ENCODE peak calls at places on chromosomes 7 and 10, in five cellular contexts. A, V, G, B and I are unnamed samples.

GRCh38 chr7:129779602-129780256 is 168.2 kb downstream of the NRF1 start:
- DNase-seq in B (no peak), A (no peak), V (no peak), G (no peak), I (no peak)

GRCh38 chr7:151432658-151433521 is 7.1 kb downstream of the CRYGN start:
- DNase-seq in A (no peak), V (no peak), G (no peak), B (no peak), I (no peak)

GRCh38 chr10:114683162-114683561 is 25.1 kb upstream of the ABLIM1 start:
- DNase-seq in G (no peak), A (no peak), V (no peak), B (no peak), I (no peak)

GRCh38 chr10:124091646-124092269 is 1.6 kb downstream of the CHST15 start:
- DNase-seq in V (no peak), A (peak; percentile 32), G (no peak), B (no peak), I (no peak)

GRCh38 chr7:95028683-95029082 is 121.3 kb downstream of the PPP1R9A start:
- DNase-seq in G (no peak), B (no peak), A (peak; percentile 1), V (no peak), I (no peak)

GRCh38 chr10:89413398-89413912 is 913 bp upstream of the IFIT5 start:
- DNase-seq in B (no peak), A (no peak), G (no peak), V (no peak), I (no peak)

GRCh38 chr7:17546206-17546998 is 247.9 kb downstream of the AHR start:
- DNase-seq in A (peak; percentile 47), G (no peak), B (peak; percentile 98), V (no peak), I (no peak)

GRCh38 chr7:121945066-121945848 is 72.3 kb downstream of the PTPRZ1 start:
- DNase-seq in V (no peak), A (no peak), B (no peak), G (no peak), I (no peak)

GRCh38 chr10:30812018-30812851 is 182.7 kb upstream of the LYZL2 start:
- DNase-seq in A (peak; percentile 95), G (peak; percentile 80), B (peak; percentile 97), V (peak; percentile 80), I (peak; percentile 93)

GRCh38 chr7:132353902-132354301 is 222.4 kb downstream of the PLXNA4 start:
- DNase-seq in V (no peak), G (no peak), B (no peak), A (no peak), I (no peak)

GRCh38 chr7:78232806-78233205 is 434.2 kb downstream of the PHTF2 start:
- DNase-seq in A (no peak), V (no peak), B (peak; percentile 27), G (no peak), I (no peak)

GRCh38 chr7:95989301-95989700 is 216.9 kb downstream of the DYNC1I1 start:
- DNase-seq in B (no peak), G (no peak), A (no peak), V (no peak), I (no peak)

GRCh38 chr10:132646443-132647097 is 109.0 kb downstream of the INPP5A start:
- DNase-seq in V (no peak), G (no peak), A (no peak), B (no peak), I (no peak)

GRCh38 chr7:117993377-117994003 is 120.2 kb upstream of the CTTNBP2 start:
- DNase-seq in A (peak; percentile 51), G (no peak), B (peak; percentile 30), V (no peak), I (peak; percentile 5)

GRCh38 chr7:44791278-44792219 is 4.9 kb upstream of the PPIA start:
- DNase-seq in B (peak; percentile 41), V (peak; percentile 55), A (peak; percentile 57), G (no peak), I (no peak)

GRCh38 chr7:76358053-76358477 is 726 bp downstream of the YWHAG start:
- DNase-seq in A (peak; percentile 46), B (no peak), V (no peak), G (peak; percentile 68), I (no peak)

GRCh38 chr7:101722247-101722646 is 93.2 kb upstream of the MYL10 start:
- DNase-seq in V (no peak), G (no peak), B (no peak), A (no peak), I (no peak)

GRCh38 chr7:10939237-10939910 is 34.3 kb upstream of the PHF14 start:
- DNase-seq in G (no peak), V (no peak), A (no peak), B (peak; percentile 2), I (no peak)

GRCh38 chr7:155538293-155538692 is 8.1 kb downstream of the CNPY1 start:
- DNase-seq in B (no peak), A (no peak), V (no peak), G (no peak), I (no peak)

GRCh38 chr10:123622381-123622780 is 43.8 kb upstream of the GPR26 start:
- DNase-seq in V (no peak), G (no peak), B (peak; percentile 5), A (no peak), I (no peak)

GRCh38 chr7:119254741-119255140 is 1018.2 kb upstream of the KCND2 start:
- DNase-seq in A (peak; percentile 10), B (peak; percentile 14), G (no peak), V (no peak), I (no peak)

GRCh38 chr7:85102813-85103350 is 84.0 kb downstream of the SEMA3D start:
- DNase-seq in G (no peak), A (peak; percentile 73), B (peak; percentile 71), V (no peak), I (peak; percentile 15)

GRCh38 chr7:137625197-137625596 is 221.6 kb downstream of the DGKI start:
- DNase-seq in G (no peak), A (no peak), B (peak; percentile 45), V (no peak), I (no peak)

GRCh38 chr10:6669269-6669859 is 89.3 kb upstream of the PRKCQ start:
- DNase-seq in V (peak; percentile 43), A (peak; percentile 65), B (peak; percentile 73), G (peak; percentile 43), I (peak; percentile 43)

GRCh38 chr7:29248713-29249382 is 54.3 kb downstream of the CHN2 start:
- DNase-seq in V (no peak), G (no peak), A (no peak), B (no peak), I (no peak)

GRCh38 chr10:102230861-102231356 is 4.8 kb downstream of the ELOVL3 start:
- DNase-seq in B (no peak), V (no peak), A (peak; percentile 23), G (no peak), I (no peak)

GRCh38 chr10:101558206-101558605 is 29.9 kb downstream of the POLL start:
- DNase-seq in A (no peak), B (no peak), V (no peak), G (no peak), I (no peak)

GRCh38 chr10:21334891-21335696 is 190.4 kb downstream of the SKIDA1 start:
- DNase-seq in B (peak; percentile 97), V (no peak), A (peak; percentile 90), G (peak; percentile 48), I (peak; percentile 59)

GRCh38 chr7:114922151-114922651 is 307 bp downstream of the MDFIC start:
- DNase-seq in B (peak; percentile 61), G (peak; percentile 19), A (peak; percentile 50), V (no peak), I (no peak)

GRCh38 chr10:13100349-13101294 is 659 bp downstream of the OPTN start:
- DNase-seq in A (peak; percentile 35), G (no peak), B (peak; percentile 31), V (no peak), I (no peak)

GRCh38 chr7:6157685-6158423 is 114.6 kb downstream of the CYTH3 start:
- DNase-seq in V (no peak), B (no peak), G (no peak), A (no peak), I (no peak)

GRCh38 chr7:36506820-36507219 is 117.2 kb downstream of the ANLN start:
- DNase-seq in A (no peak), B (peak; percentile 52), G (no peak), V (no peak), I (no peak)

GRCh38 chr10:96360331-96360730 is 1.5 kb upstream of the OPALIN start:
- DNase-seq in G (no peak), V (no peak), A (no peak), B (no peak), I (no peak)
- TF ChIP-seq CTCF in G (no peak), V (no peak), A (no peak), B (no peak), I (no peak)

DNA sequence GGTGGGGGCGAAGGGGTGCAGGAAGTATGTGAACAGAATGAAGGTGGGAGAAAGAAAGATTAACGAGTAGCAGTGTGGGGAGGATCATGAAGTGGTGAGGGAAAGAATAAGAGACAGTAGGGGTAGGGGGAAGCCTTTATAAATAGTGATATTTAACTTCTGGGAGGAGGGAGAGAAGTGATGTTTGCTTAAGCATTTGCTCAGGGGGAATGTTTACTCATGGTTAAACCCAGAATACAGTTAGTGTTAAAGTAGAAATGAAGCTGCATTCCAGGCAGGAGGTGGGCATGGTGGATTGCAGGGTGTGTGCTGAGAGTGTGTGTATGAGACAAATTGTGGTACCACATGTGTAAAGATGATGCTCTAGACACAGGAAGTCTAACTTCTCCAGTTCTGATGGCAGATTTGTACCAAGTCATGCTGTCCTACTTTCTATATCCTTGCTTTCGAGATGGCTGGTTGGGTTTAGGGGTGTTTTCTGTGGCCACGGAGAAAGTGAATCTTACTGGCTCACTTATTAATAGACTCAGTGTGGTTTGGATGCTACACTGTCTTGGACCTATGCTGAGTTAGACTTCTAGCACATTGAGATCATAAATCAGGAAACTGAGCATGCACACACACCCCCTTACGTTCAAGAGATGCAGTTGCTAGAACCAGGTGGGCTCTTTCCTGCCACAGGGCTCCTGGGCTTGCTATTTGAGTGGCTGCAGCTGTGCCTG is 10.6 kb upstream of the DNMBP start:
- DNase-seq in G (no peak), B (no peak), A (no peak), V (no peak), I (no peak)
- H3K4me3 ChIP-seq in G (no peak overlapping the region), B (no peak overlapping the region), A (no peak overlapping the region), V (no peak overlapping the region), I (no peak overlapping the region)

DNA sequence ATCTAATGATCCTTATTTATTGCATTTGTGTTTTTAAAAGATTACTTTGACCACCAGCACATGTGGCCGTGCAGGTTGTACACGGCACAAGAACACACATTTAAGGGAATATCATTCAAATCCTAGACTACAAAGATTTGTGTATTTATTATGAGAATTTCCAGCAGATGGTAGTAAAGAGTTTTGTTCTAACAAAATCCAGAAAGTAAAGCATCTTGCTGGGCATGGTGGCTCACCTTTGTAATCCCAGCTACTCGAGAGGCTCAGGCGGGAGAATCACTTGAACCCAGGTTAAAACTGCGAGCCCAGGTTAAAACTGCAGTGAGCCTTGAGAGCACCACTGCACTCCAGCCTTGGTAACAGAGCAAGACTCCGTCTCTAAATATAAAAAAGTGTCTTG is 31.5 kb downstream of the MACROH2A2 start:
- DNase-seq in V (no peak), B (peak; percentile 4), G (no peak), A (no peak), I (no peak)
- TF ChIP-seq CTCF in V (no peak), B (no peak), G (no peak), A (no peak), I (no peak)

DNA sequence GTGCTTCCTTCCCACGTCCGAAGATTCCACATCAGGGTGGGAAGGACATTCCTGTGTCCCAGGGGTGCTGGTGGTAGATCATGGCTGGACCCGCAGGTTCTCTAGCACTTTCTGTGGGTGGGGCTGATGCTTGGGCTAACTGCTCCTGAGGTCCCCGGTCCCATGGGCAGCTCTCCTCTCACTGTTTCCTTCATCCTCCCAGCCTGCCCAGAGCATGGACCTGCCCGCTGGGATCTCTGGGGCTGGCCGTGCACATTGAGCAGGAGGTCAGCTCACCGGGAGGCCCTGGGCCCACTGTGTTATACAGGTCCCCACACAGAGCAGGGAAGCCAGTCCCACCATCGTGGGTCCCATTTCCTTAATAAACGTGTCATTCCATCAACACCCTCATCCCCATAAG is 502.3 kb downstream of the TCERG1L start:
- DNase-seq in B (no peak), G (no peak), A (no peak), V (no peak), I (no peak)
- H3K4me3 ChIP-seq in B (no peak overlapping the region), G (no peak overlapping the region), A (no peak overlapping the region), V (no peak overlapping the region), I (no peak overlapping the region)